ENCODE peak calls at places on chromosome 1, in six cellular contexts. S is lung, L is fibroblast of villous mesenchyme, E is choroid plexus epithelial cell, H is BE2C, Y is Calu3. X is an unnamed sample.

GRCh38 chr1:160217466-160218165 is 12.4 kb downstream of the PEA15 start:
- DNase-seq in S (no peak), L (no peak), E (no peak), H (no peak), Y (no peak), X (no peak)

GRCh38 chr1:151371340-151371739 is 1.2 kb downstream of the SELENBP1 start:
- DNase-seq in S (peak), L (peak), E (peak), H (no peak), Y (peak), X (no peak)

GRCh38 chr1:209646558-209646957 is 5.7 kb downstream of the LAMB3 start:
- DNase-seq in S (no peak), L (no peak), E (peak), H (no peak), Y (no peak), X (no peak)

GRCh38 chr1:42747125-42747524 is 7.1 kb upstream of the CLDN19 start:
- DNase-seq in S (no peak), L (no peak), E (peak), H (peak), Y (peak), X (peak)

GRCh38 chr1:10812387-10812915 is 16.0 kb upstream of the CASZ1 start:
- DNase-seq in S (no peak), L (no peak), E (no peak), H (no peak), Y (no peak), X (no peak)

GRCh38 chr1:53878492-53879105 is 11.0 kb downstream of the YIPF1 start:
- DNase-seq in S (no peak), L (peak), E (peak), H (no peak), Y (no peak), X (no peak)

GRCh38 chr1:192153276-192153675 is 5.0 kb upstream of the RGS18 start:
- DNase-seq in S (no peak), L (no peak), E (peak), H (no peak), Y (no peak), X (no peak)

GRCh38 chr1:35588197-35588910 is 15.2 kb downstream of the TFAP2E start:
- DNase-seq in S (no peak), L (no peak), E (no peak), H (no peak), Y (no peak), X (no peak)

GRCh38 chr1:197200468-197200899 is 54.0 kb upstream of the ASPM start:
- DNase-seq in S (no peak), L (peak), E (peak), H (no peak), Y (no peak), X (no peak)

GRCh38 chr1:156804026-156804425 is 12.6 kb downstream of the SH2D2A start:
- DNase-seq in S (no peak), L (no peak), E (no peak), H (no peak), Y (no peak), X (no peak)

GRCh38 chr1:11337536-11338350 is 64.7 kb downstream of the UBIAD1 start:
- DNase-seq in S (no peak), L (peak), E (peak), H (peak), Y (peak), X (peak)

GRCh38 chr1:164748253-164748899 is 189.4 kb downstream of the PBX1 start:
- DNase-seq in S (no peak), L (peak), E (peak), H (no peak), Y (no peak), X (no peak)

GRCh38 chr1:85030536-85030935 is 17.8 kb downstream of the MCOLN3 start:
- DNase-seq in S (no peak), L (peak), E (no peak), H (no peak), Y (no peak), X (no peak)

GRCh38 chr1:85024736-85025135 is 23.6 kb downstream of the MCOLN3 start:
- DNase-seq in S (no peak), L (no peak), E (no peak), H (no peak), Y (no peak), X (no peak)

GRCh38 chr1:85022700-85023099 is 25.6 kb downstream of the MCOLN3 start:
- DNase-seq in S (no peak), L (no peak), E (no peak), H (no peak), Y (no peak), X (no peak)

GRCh38 chr1:85025940-85026339 is 22.4 kb downstream of the MCOLN3 start:
- DNase-seq in S (no peak), L (no peak), E (no peak), H (no peak), Y (no peak), X (no peak)

DNA sequence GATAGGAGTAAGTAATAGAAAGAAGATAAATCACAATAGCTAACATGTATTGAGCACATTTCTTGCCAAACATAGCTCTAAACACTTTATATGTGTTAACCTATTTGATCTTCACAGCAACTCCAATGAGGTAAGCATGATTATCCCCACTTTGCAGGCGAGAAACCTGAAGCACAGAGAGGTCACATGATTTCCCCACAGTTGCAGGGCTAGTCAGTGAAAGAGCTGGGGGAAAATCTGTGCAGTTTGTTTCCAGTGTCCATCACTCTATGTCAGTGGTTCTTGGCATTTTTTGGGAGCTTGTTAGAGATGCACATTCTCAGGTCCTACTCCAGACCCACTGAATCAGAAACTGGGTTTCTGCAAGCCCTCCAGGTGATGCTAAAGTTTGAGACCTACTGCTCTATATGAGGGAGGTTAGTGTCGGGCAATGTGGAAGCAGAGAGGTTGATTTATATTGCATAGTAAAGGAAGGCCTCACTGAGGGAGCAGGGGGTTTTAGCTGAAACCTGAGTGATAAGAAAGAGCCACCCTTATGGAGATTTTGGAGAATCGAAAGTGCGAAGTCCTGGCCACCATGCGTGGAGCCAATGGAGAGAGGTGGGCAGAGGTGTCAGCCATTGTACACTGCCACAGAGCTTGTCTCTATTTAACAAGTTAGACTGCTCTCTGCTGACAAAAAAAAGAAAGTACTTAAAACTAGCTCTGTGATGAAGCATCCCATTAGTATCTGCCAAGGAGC is 20.9 kb downstream of the MCOLN3 start:
- DNase-seq in S (no peak), L (peak), E (peak), H (no peak), Y (no peak), X (no peak)
- TF ChIP-seq CTCF in S (no peak), L (peak), E (peak), H (no peak), Y (no peak), X (no peak)

GRCh38 chr1:226686440-226687436 is 52.3 kb downstream of the ITPKB start:
- DNase-seq in S (no peak), L (no peak), E (no peak), H (peak), Y (no peak), X (no peak)

GRCh38 chr1:226688852-226689251 is 50.2 kb downstream of the ITPKB start:
- DNase-seq in S (no peak), L (no peak), E (no peak), H (no peak), Y (no peak), X (no peak)

GRCh38 chr1:226688056-226688748 is 50.9 kb downstream of the ITPKB start:
- DNase-seq in S (no peak), L (no peak), E (no peak), H (no peak), Y (no peak), X (no peak)

GRCh38 chr1:226685196-226685820 is 53.8 kb downstream of the ITPKB start:
- DNase-seq in S (no peak), L (no peak), E (no peak), H (no peak), Y (no peak), X (no peak)

GRCh38 chr1:226687476-226687875 is 51.6 kb downstream of the ITPKB start:
- DNase-seq in S (no peak), L (no peak), E (no peak), H (no peak), Y (no peak), X (no peak)
- TF ChIP-seq CTCF in S (no peak), L (no peak), E (no peak), H (no peak), Y (no peak), X (no peak)

GRCh38 chr1:92480200-92480812 is 6.4 kb downstream of the GFI1 start:
- DNase-seq in S (no peak), L (no peak), E (no peak), H (no peak), Y (no peak), X (no peak)
- TF ChIP-seq CTCF in S (no peak), L (no peak), E (no peak), H (no peak), Y (no peak), X (no peak)

GRCh38 chr1:19229828-19230325 is 19.8 kb upstream of the UBR4 start:
- DNase-seq in S (no peak), L (no peak), E (peak), H (no peak), Y (no peak), X (no peak)

GRCh38 chr1:19229229-19229628 is 19.2 kb upstream of the UBR4 start:
- DNase-seq in S (no peak), L (no peak), E (no peak), H (no peak), Y (no peak), X (no peak)

GRCh38 chr1:19234224-19234623 is 17.1 kb downstream of the EMC1 start:
- DNase-seq in S (no peak), L (no peak), E (no peak), H (no peak), Y (no peak), X (no peak)

GRCh38 chr1:19232526-19232851 is 18.8 kb downstream of the EMC1 start:
- DNase-seq in S (no peak), L (no peak), E (peak), H (no peak), Y (no peak), X (no peak)
- TF ChIP-seq CTCF in S (no peak), L (peak), E (peak), H (no peak), Y (no peak), X (no peak)

GRCh38 chr1:84674021-84674420 is 16.2 kb downstream of the SSX2IP start:
- DNase-seq in S (no peak), L (no peak), E (no peak), H (no peak), Y (no peak), X (no peak)
- TF ChIP-seq CTCF in S (no peak), L (no peak), E (no peak), H (no peak), Y (no peak), X (no peak)

DNA sequence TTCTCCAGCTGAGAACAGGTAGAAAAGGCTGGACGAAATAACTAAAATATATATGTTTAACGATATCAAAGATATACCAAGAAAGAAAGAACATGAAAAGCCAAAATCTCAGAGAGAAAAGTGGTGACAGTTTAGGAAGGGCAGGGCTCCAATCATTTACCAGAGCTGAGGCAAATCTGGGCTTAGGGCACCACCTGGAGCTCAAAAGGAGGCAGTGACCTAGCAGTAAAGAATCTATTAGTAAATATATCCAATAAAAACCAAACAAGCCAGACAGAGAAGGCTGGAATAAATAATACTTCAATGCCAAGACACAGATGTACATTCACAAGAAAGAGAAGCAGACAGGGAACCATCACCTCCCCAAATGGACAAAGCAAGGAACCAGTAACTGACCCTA is 43.5 kb downstream of the CHIA start:
- DNase-seq in S (no peak), L (peak), E (peak), H (peak), Y (peak), X (no peak)
- TF ChIP-seq CTCF in S (peak), L (peak), E (peak), H (peak), Y (peak), X (peak)

DNA sequence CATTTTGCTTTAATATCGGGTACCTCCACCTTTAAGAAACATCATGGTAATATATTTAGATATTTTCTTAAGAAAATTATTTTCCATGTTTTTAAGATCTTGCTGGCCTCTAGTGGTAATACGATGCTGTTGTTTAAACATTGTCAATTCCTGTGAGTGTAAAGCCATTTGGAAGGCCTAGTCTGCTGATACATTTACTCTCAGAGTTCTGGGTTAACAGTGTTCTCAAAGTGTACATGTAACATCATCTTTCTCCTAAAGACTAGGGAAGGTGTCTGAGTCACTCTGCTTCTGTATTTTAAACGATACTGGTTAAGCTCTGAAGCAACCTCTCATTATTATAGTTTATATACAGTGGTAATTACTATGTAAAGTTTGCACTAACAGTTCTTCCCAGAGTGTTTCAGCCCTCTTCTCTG is 189.1 kb downstream of the RASAL2 start:
- DNase-seq in S (no peak), L (peak), E (peak), H (no peak), Y (no peak), X (no peak)
- TF ChIP-seq CTCF in S (no peak), L (peak), E (peak), H (no peak), Y (no peak), X (peak)

DNA sequence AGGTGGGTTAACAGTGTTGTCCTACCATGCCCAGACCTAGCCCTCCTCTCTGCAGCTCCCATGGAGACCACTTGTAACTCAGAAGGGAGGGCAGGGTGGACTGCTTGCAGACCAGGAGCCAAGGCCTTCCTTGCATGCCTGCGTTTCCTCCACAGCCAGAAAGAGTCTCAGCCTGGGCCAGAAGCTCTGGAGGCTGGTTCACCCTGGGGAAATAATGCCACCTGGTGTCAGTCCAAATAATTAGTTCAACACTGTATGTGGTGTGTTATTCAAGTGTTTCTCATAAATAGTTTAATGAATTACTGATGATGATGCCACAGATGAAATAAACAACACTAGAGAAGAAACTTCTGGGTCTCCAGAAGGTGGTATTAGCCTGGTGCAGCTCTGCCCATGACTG is 16.9 kb upstream of the VANGL1 start:
- DNase-seq in S (no peak), L (no peak), E (peak), H (no peak), Y (no peak), X (no peak)
- TF ChIP-seq CTCF in S (no peak), L (peak), E (peak), H (no peak), Y (no peak), X (no peak)

DNA sequence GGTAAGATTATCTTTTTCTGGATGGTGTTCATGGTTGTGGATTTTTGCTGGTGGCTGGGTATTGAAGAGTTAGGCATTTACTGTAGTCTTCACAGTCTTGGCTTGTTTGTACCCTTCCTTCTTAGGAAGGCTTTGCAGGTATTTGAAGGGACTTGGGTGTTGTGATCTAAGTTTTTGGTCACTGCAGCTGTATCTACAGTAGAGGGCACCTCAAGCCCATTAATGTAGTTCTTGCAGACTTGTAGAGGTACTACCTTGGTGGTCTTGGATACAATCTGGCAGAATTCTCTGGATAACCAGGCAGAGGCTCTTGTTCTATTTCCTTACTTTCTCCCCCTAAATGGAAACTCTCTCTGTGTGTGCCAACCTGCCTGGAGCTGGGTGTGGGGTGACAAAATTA is 155.8 kb upstream of the BRINP3 start:
- DNase-seq in S (no peak), L (no peak), E (peak), H (peak), Y (no peak), X (no peak)
- TF ChIP-seq CTCF in S (no peak), L (no peak), E (peak), H (peak), Y (no peak), X (no peak)

X was measured in neural crest cell.